ENCODE peak calls at places on chromosomes 6 and 20, in seven cellular contexts. V, D, F, B, K, P and S are unnamed samples.

GRCh38 chr6:81166770-81167169 is 585.7 kb downstream of the TENT5A start:
- DNase-seq in D (no peak), K (no peak), F (no peak), V (no peak), P (no peak), B (no peak), S (no peak)

GRCh38 chr6:20680697-20681165 is 146.5 kb downstream of the CDKAL1 start:
- DNase-seq in B (no peak), P (no peak), D (no peak), V (no peak), F (no peak), K (no peak), S (no peak)

GRCh38 chr6:44067760-44068139 is 59.5 kb downstream of the MRPL14 start:
- DNase-seq in D (no peak), K (no peak), F (no peak), P (no peak), V (no peak), B (no peak), S (no peak)

GRCh38 chr6:79872303-79872702 is 75.0 kb downstream of the ELOVL4 start:
- DNase-seq in K (no peak), B (no peak), D (no peak), F (no peak), V (no peak), P (no peak), S (no peak)

GRCh38 chr6:116387374-116387773 is 16.6 kb downstream of the DSE start:
- DNase-seq in V (no peak), F (no peak), B (no peak), K (no peak), D (no peak), P (no peak), S (no peak)

GRCh38 chr6:104640141-104640700 is 219.5 kb downstream of the HACE1 start:
- DNase-seq in B (no peak), K (no peak), V (no peak), F (no peak), P (no peak), D (no peak), S (no peak)

GRCh38 chr6:75204959-75205775 is 686 bp downstream of the COL12A1 start:
- DNase-seq in F (peak), D (peak), K (no peak), V (no peak), B (no peak), P (no peak), S (no peak)

GRCh38 chr6:167079853-167080297 is 43.0 kb upstream of the CCR6 start:
- DNase-seq in D (peak), B (no peak), V (peak), P (no peak), K (no peak), F (no peak), S (no peak)

GRCh38 chr6:36855750-36856149 is 16.5 kb upstream of the CPNE5 start:
- DNase-seq in B (no peak), K (no peak), F (peak), P (no peak), D (no peak), V (no peak), S (no peak)

GRCh38 chr20:62964700-62965099 is 12.2 kb downstream of the SLC17A9 start:
- DNase-seq in K (no peak), B (no peak), D (no peak), V (no peak), F (no peak), P (no peak), S (no peak)